ENCODE peak calls at places on chromosome 1, in nine cellular contexts. One of them, this sample, is unnamed. For H3K27me3, the result is how much of the 10 kb centered on the place peaks cover.

GRCh38 chr1:245645894-245646293 is 491.1 kb downstream of the KIF26B start:
- DNase-seq in brain microvascular endothelial cell: no peak
- DNase-seq in CD8-positive, alpha-beta T cell: no peak
- DNase-seq in naive thymus-derived CD4-positive, alpha-beta T cell: no peak
- DNase-seq in heart right ventricle: no peak
- DNase-seq in spleen: no peak
- DNase-seq in psoas muscle: no peak
- DNase-seq in breast epithelium: no peak
- DNase-seq in aorta: no peak
- DNase-seq in this sample: no peak

GRCh38 chr1:160018900-160019299 is 12.9 kb downstream of the PIGM start:
- DNase-seq in CD8-positive, alpha-beta T cell: no peak
- DNase-seq in heart right ventricle: no peak
- DNase-seq in psoas muscle: no peak
- DNase-seq in breast epithelium: no peak
- DNase-seq in aorta: no peak
- DNase-seq in naive thymus-derived CD4-positive, alpha-beta T cell: no peak
- DNase-seq in brain microvascular endothelial cell: peak
- DNase-seq in spleen: no peak
- DNase-seq in this sample: no peak

GRCh38 chr1:47521034-47521871 is 83.4 kb downstream of the FOXD2 start:
- DNase-seq in heart right ventricle: no peak
- DNase-seq in aorta: peak
- DNase-seq in naive thymus-derived CD4-positive, alpha-beta T cell: no peak
- DNase-seq in breast epithelium: no peak
- DNase-seq in psoas muscle: no peak
- DNase-seq in spleen: no peak
- DNase-seq in CD8-positive, alpha-beta T cell: no peak
- DNase-seq in brain microvascular endothelial cell: peak
- DNase-seq in this sample: no peak

GRCh38 chr1:41645062-41645461 is 160.6 kb upstream of the EDN2 start:
- DNase-seq in brain microvascular endothelial cell: no peak
- DNase-seq in spleen: no peak
- DNase-seq in aorta: peak
- DNase-seq in heart right ventricle: no peak
- DNase-seq in breast epithelium: no peak
- DNase-seq in psoas muscle: no peak
- DNase-seq in CD8-positive, alpha-beta T cell: no peak
- DNase-seq in naive thymus-derived CD4-positive, alpha-beta T cell: no peak
- DNase-seq in this sample: no peak

GRCh38 chr1:151340870-151341754 is 5.9 kb downstream of the RFX5 start:
- DNase-seq in CD8-positive, alpha-beta T cell: peak
- DNase-seq in aorta: no peak
- DNase-seq in spleen: no peak
- DNase-seq in psoas muscle: no peak
- DNase-seq in naive thymus-derived CD4-positive, alpha-beta T cell: peak
- DNase-seq in breast epithelium: no peak
- DNase-seq in brain microvascular endothelial cell: peak
- DNase-seq in heart right ventricle: peak
- DNase-seq in this sample: peak

GRCh38 chr1:119069682-119070081 is 70.8 kb downstream of the WARS2 start:
- DNase-seq in aorta: no peak
- DNase-seq in psoas muscle: no peak
- DNase-seq in spleen: no peak
- DNase-seq in brain microvascular endothelial cell: no peak
- DNase-seq in CD8-positive, alpha-beta T cell: no peak
- DNase-seq in heart right ventricle: no peak
- DNase-seq in naive thymus-derived CD4-positive, alpha-beta T cell: no peak
- DNase-seq in breast epithelium: no peak
- DNase-seq in this sample: no peak

GRCh38 chr1:56446531-56447098 is 132.7 kb downstream of the PLPP3 start:
- DNase-seq in CD8-positive, alpha-beta T cell: no peak
- DNase-seq in breast epithelium: no peak
- DNase-seq in aorta: no peak
- DNase-seq in psoas muscle: peak
- DNase-seq in naive thymus-derived CD4-positive, alpha-beta T cell: no peak
- DNase-seq in spleen: no peak
- DNase-seq in brain microvascular endothelial cell: peak
- DNase-seq in heart right ventricle: peak
- DNase-seq in this sample: peak

GRCh38 chr1:157091186-157091585 is 8.4 kb downstream of the ETV3L start:
- DNase-seq in aorta: no peak
- DNase-seq in CD8-positive, alpha-beta T cell: no peak
- DNase-seq in spleen: no peak
- DNase-seq in psoas muscle: no peak
- DNase-seq in brain microvascular endothelial cell: no peak
- DNase-seq in breast epithelium: no peak
- DNase-seq in naive thymus-derived CD4-positive, alpha-beta T cell: no peak
- DNase-seq in heart right ventricle: no peak
- DNase-seq in this sample: no peak

GRCh38 chr1:102799496-102799895 is 308.8 kb downstream of the COL11A1 start:
- DNase-seq in spleen: no peak
- DNase-seq in heart right ventricle: no peak
- DNase-seq in aorta: no peak
- DNase-seq in naive thymus-derived CD4-positive, alpha-beta T cell: no peak
- DNase-seq in psoas muscle: no peak
- DNase-seq in CD8-positive, alpha-beta T cell: no peak
- DNase-seq in brain microvascular endothelial cell: peak
- DNase-seq in breast epithelium: no peak
- DNase-seq in this sample: no peak

GRCh38 chr1:97377432-97378034 is 543.3 kb downstream of the DPYD start:
- DNase-seq in spleen: no peak
- DNase-seq in breast epithelium: no peak
- DNase-seq in CD8-positive, alpha-beta T cell: no peak
- DNase-seq in naive thymus-derived CD4-positive, alpha-beta T cell: no peak
- DNase-seq in heart right ventricle: no peak
- DNase-seq in aorta: no peak
- DNase-seq in psoas muscle: no peak
- DNase-seq in brain microvascular endothelial cell: no peak
- DNase-seq in this sample: no peak

GRCh38 chr1:165773324-165773965 is 4.8 kb upstream of the TMCO1 start:
- DNase-seq in brain microvascular endothelial cell: peak
- DNase-seq in naive thymus-derived CD4-positive, alpha-beta T cell: no peak
- DNase-seq in psoas muscle: no peak
- DNase-seq in heart right ventricle: no peak
- DNase-seq in spleen: no peak
- DNase-seq in breast epithelium: no peak
- DNase-seq in CD8-positive, alpha-beta T cell: no peak
- DNase-seq in aorta: no peak
- DNase-seq in this sample: no peak

DNA sequence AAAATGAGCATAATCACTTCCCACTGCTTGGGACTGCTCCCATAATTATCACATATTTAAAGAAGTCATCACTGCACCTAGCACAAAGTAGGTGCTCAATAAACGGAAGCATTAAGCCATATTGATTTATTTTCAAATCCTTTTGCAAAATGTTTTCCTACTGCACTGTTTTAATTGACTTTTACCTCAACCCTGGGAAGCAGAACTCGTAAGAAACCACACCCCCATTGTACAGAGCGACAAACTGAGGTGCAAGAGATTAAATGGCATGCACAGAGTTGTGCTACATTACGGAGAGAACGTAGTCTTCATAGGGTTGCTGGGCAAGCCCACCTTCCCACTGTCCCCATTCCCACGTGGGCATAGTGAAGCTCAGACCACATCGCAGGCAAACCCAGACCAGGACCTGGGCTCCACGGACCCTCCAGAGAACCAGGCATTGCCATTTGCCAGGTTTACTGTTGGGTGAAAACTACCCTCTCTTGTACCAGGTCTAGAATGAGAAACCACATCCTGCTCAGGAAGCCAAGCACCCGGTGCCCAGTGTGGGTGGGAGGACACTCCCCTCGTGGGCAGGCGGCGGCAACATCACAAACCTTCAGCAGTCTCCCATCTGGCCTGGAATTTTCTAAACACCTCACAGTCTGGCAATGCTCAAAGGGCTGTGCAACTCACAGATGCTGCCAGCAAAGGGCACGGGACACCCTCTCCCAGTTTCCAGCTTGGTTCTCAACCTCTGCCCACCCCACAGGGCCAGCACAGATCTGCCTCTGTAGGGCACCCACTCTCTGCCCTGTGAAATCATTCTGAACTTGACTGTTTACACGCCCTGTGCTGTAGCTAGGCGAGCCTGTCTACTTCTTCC is 8.2 kb downstream of the IFFO2 start:
- DNase-seq in CD8-positive, alpha-beta T cell: peak
- DNase-seq in naive thymus-derived CD4-positive, alpha-beta T cell: peak
- DNase-seq in aorta: peak
- DNase-seq in breast epithelium: peak
- DNase-seq in spleen: peak
- DNase-seq in heart right ventricle: no peak
- DNase-seq in psoas muscle: no peak
- DNase-seq in brain microvascular endothelial cell: no peak
- DNase-seq in this sample: no peak
- H3K27ac ChIP-seq in CD8-positive, alpha-beta T cell: peak
- H3K27ac ChIP-seq in naive thymus-derived CD4-positive, alpha-beta T cell: peak
- H3K27ac ChIP-seq in aorta: peak
- H3K27ac ChIP-seq in breast epithelium: peak
- H3K27ac ChIP-seq in spleen: peak
- H3K27ac ChIP-seq in heart right ventricle: peak
- H3K27ac ChIP-seq in psoas muscle: peak
- H3K27ac ChIP-seq in brain microvascular endothelial cell: peak
- H3K27ac ChIP-seq in this sample: peak

DNA sequence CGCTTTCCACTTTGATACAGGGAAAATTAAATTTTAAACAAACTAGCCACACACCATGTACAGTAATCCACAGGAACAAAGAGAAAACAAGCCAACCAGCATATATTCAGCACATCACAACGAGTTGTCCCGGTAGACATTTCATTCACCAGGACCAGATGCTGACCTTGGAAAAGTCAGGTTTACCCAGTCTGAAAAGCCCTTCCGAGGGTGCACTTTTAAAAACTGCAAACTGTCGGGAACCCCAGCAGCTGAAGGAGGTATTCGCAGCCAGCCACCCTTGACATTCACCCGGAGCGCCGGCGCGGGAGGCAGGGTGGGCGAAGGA is 1.2 kb downstream of the MCOLN3 start:
- DNase-seq in heart right ventricle: no peak
- DNase-seq in CD8-positive, alpha-beta T cell: no peak
- DNase-seq in breast epithelium: no peak
- DNase-seq in brain microvascular endothelial cell: no peak
- DNase-seq in spleen: no peak
- DNase-seq in naive thymus-derived CD4-positive, alpha-beta T cell: no peak
- DNase-seq in aorta: no peak
- DNase-seq in psoas muscle: no peak
- DNase-seq in this sample: no peak
- H3K4me3 ChIP-seq in heart right ventricle: peak
- H3K4me3 ChIP-seq in CD8-positive, alpha-beta T cell: no peak
- H3K4me3 ChIP-seq in breast epithelium: peak
- H3K4me3 ChIP-seq in brain microvascular endothelial cell: no peak
- H3K4me3 ChIP-seq in spleen: no peak
- H3K4me3 ChIP-seq in naive thymus-derived CD4-positive, alpha-beta T cell: no peak
- H3K4me3 ChIP-seq in aorta: no peak
- H3K4me3 ChIP-seq in psoas muscle: peak
- H3K4me3 ChIP-seq in this sample: no peak

GRCh38 chr1:55038974-55039341 is 390 bp upstream of the PCSK9 start:
- DNase-seq in CD8-positive, alpha-beta T cell: no peak
- DNase-seq in brain microvascular endothelial cell: no peak
- DNase-seq in heart right ventricle: no peak
- DNase-seq in spleen: no peak
- DNase-seq in aorta: peak
- DNase-seq in psoas muscle: no peak
- DNase-seq in breast epithelium: no peak
- DNase-seq in naive thymus-derived CD4-positive, alpha-beta T cell: no peak
- DNase-seq in this sample: no peak

GRCh38 chr1:55038552-55038838 is 853 bp upstream of the PCSK9 start:
- DNase-seq in CD8-positive, alpha-beta T cell: no peak
- DNase-seq in naive thymus-derived CD4-positive, alpha-beta T cell: no peak
- DNase-seq in brain microvascular endothelial cell: no peak
- DNase-seq in psoas muscle: no peak
- DNase-seq in heart right ventricle: no peak
- DNase-seq in aorta: no peak
- DNase-seq in spleen: no peak
- DNase-seq in breast epithelium: no peak
- DNase-seq in this sample: no peak

GRCh38 chr1:55040953-55041494 is 1.7 kb downstream of the PCSK9 start:
- DNase-seq in naive thymus-derived CD4-positive, alpha-beta T cell: no peak
- DNase-seq in aorta: peak
- DNase-seq in CD8-positive, alpha-beta T cell: no peak
- DNase-seq in heart right ventricle: no peak
- DNase-seq in spleen: no peak
- DNase-seq in brain microvascular endothelial cell: no peak
- DNase-seq in psoas muscle: no peak
- DNase-seq in breast epithelium: no peak
- DNase-seq in this sample: no peak

GRCh38 chr1:55040083-55040952 is 970 bp downstream of the PCSK9 start:
- DNase-seq in naive thymus-derived CD4-positive, alpha-beta T cell: no peak
- DNase-seq in CD8-positive, alpha-beta T cell: no peak
- DNase-seq in spleen: peak
- DNase-seq in heart right ventricle: no peak
- DNase-seq in brain microvascular endothelial cell: no peak
- DNase-seq in psoas muscle: no peak
- DNase-seq in aorta: peak
- DNase-seq in breast epithelium: no peak
- DNase-seq in this sample: no peak

DNA sequence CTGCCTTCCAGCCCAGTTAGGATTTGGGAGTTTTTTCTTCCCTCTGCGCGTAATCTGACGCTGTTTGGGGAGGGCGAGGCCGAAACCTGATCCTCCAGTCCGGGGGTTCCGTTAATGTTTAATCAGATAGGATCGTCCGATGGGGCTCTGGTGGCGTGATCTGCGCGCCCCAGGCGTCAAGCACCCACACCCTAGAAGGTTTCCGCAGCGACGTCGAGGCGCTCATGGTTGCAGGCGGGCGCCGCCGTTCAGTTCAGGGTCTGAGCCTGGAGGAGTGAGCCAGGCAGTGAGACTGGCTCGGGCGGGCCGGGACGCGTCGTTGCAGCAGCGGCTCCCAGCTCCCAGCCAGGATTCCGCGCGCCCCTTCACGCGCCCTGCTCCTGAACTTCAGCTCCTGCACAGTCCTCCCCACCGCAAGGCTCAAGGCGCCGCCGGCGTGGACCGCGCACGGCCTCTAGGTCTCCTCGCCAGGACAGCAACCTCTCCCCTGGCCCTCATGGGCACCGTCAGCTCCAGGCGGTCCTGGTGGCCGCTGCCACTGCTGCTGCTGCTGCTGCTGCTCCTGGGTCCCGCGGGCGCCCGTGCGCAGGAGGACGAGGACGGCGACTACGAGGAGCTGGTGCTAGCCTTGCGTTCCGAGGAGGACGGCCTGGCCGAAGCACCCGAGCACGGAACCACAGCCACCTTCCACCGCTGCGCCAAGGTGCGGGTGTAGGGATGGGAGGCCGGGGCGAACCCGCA is at the start of gene PCSK9:
- DNase-seq in breast epithelium: no peak
- DNase-seq in naive thymus-derived CD4-positive, alpha-beta T cell: no peak
- DNase-seq in brain microvascular endothelial cell: no peak
- DNase-seq in psoas muscle: no peak
- DNase-seq in aorta: peak
- DNase-seq in CD8-positive, alpha-beta T cell: no peak
- DNase-seq in heart right ventricle: no peak
- DNase-seq in spleen: no peak
- DNase-seq in this sample: no peak
- H3K27me3 ChIP-seq in breast epithelium: under half
- H3K27me3 ChIP-seq in naive thymus-derived CD4-positive, alpha-beta T cell: under half
- H3K27me3 ChIP-seq in brain microvascular endothelial cell: half or more
- H3K27me3 ChIP-seq in psoas muscle: under half
- H3K27me3 ChIP-seq in aorta: under half
- H3K27me3 ChIP-seq in CD8-positive, alpha-beta T cell: under half
- H3K27me3 ChIP-seq in heart right ventricle: half or more
- H3K27me3 ChIP-seq in spleen: under half
- H3K27me3 ChIP-seq in this sample: under half

GRCh38 chr1:184622136-184622823 is 132.4 kb downstream of the EDEM3 start:
- DNase-seq in brain microvascular endothelial cell: peak
- DNase-seq in psoas muscle: peak
- DNase-seq in spleen: no peak
- DNase-seq in heart right ventricle: peak
- DNase-seq in aorta: peak
- DNase-seq in naive thymus-derived CD4-positive, alpha-beta T cell: no peak
- DNase-seq in CD8-positive, alpha-beta T cell: no peak
- DNase-seq in breast epithelium: peak
- DNase-seq in this sample: peak
- H3K27ac ChIP-seq in brain microvascular endothelial cell: no peak
- H3K27ac ChIP-seq in psoas muscle: peak
- H3K27ac ChIP-seq in spleen: peak
- H3K27ac ChIP-seq in heart right ventricle: peak
- H3K27ac ChIP-seq in aorta: no peak
- H3K27ac ChIP-seq in naive thymus-derived CD4-positive, alpha-beta T cell: no peak
- H3K27ac ChIP-seq in CD8-positive, alpha-beta T cell: no peak
- H3K27ac ChIP-seq in breast epithelium: peak
- H3K27ac ChIP-seq in this sample: peak

This sample was measured in thyroid gland.